ENCODE peak calls at places on chromosomes 12 and 14, in nine cellular contexts. One of them, this sample, is unnamed.

GRCh38 chr12:46702581-46703344 is 123.0 kb downstream of the SLC38A4 start:
- DNase-seq in tibial nerve: no peak
- DNase-seq in stimulated activated CD4-positive, alpha-beta T cell treated with anti-CD3 and anti-CD28 coated beads, Interleukin-15, amount 100 ng/mL, for 1 hour: no peak
- DNase-seq in stimulated activated CD8-positive, alpha-beta memory T cell treated with anti-CD3 and anti-CD28 coated beads, Interleukin-4, amount 100 ng/mL, for 24 hours: no peak
- DNase-seq in NCI-H1436: no peak
- DNase-seq in NCI-H1105: no peak
- DNase-seq in Peyer's patch: no peak
- DNase-seq in stomach: no peak
- DNase-seq in neural progenitor cell: peak; percentile 6
- DNase-seq in this sample: no peak

GRCh38 chr12:82415402-82415801 is 57.1 kb downstream of the METTL25 start:
- DNase-seq in tibial nerve: no peak
- DNase-seq in stimulated activated CD4-positive, alpha-beta T cell treated with anti-CD3 and anti-CD28 coated beads, Interleukin-15, amount 100 ng/mL, for 1 hour: no peak
- DNase-seq in stimulated activated CD8-positive, alpha-beta memory T cell treated with anti-CD3 and anti-CD28 coated beads, Interleukin-4, amount 100 ng/mL, for 24 hours: no peak
- DNase-seq in NCI-H1436: no peak
- DNase-seq in NCI-H1105: no peak
- DNase-seq in Peyer's patch: no peak
- DNase-seq in stomach: no peak
- DNase-seq in neural progenitor cell: no peak
- DNase-seq in this sample: no peak

GRCh38 chr14:63231733-63232132 is 27.5 kb downstream of the RHOJ start:
- DNase-seq in tibial nerve: no peak
- DNase-seq in stimulated activated CD4-positive, alpha-beta T cell treated with anti-CD3 and anti-CD28 coated beads, Interleukin-15, amount 100 ng/mL, for 1 hour: no peak
- DNase-seq in stimulated activated CD8-positive, alpha-beta memory T cell treated with anti-CD3 and anti-CD28 coated beads, Interleukin-4, amount 100 ng/mL, for 24 hours: no peak
- DNase-seq in NCI-H1436: no peak
- DNase-seq in NCI-H1105: no peak
- DNase-seq in Peyer's patch: no peak
- DNase-seq in stomach: no peak
- DNase-seq in neural progenitor cell: no peak
- DNase-seq in this sample: no peak

GRCh38 chr12:34399631-34400422 is 377.5 kb downstream of the ALG10 start:
- DNase-seq in tibial nerve: no peak
- DNase-seq in stimulated activated CD4-positive, alpha-beta T cell treated with anti-CD3 and anti-CD28 coated beads, Interleukin-15, amount 100 ng/mL, for 1 hour: no peak
- DNase-seq in stimulated activated CD8-positive, alpha-beta memory T cell treated with anti-CD3 and anti-CD28 coated beads, Interleukin-4, amount 100 ng/mL, for 24 hours: no peak
- DNase-seq in NCI-H1436: no peak
- DNase-seq in NCI-H1105: no peak
- DNase-seq in Peyer's patch: no peak
- DNase-seq in stomach: peak; percentile 20
- DNase-seq in neural progenitor cell: no peak
- DNase-seq in this sample: no peak

GRCh38 chr12:20356048-20356447 is 12.3 kb upstream of the PDE3A start:
- DNase-seq in tibial nerve: no peak
- DNase-seq in stimulated activated CD4-positive, alpha-beta T cell treated with anti-CD3 and anti-CD28 coated beads, Interleukin-15, amount 100 ng/mL, for 1 hour: no peak
- DNase-seq in stimulated activated CD8-positive, alpha-beta memory T cell treated with anti-CD3 and anti-CD28 coated beads, Interleukin-4, amount 100 ng/mL, for 24 hours: no peak
- DNase-seq in NCI-H1436: no peak
- DNase-seq in NCI-H1105: no peak
- DNase-seq in Peyer's patch: no peak
- DNase-seq in stomach: no peak
- DNase-seq in neural progenitor cell: no peak
- DNase-seq in this sample: no peak

GRCh38 chr12:47312794-47313426 is 233.2 kb upstream of the AMIGO2 start:
- DNase-seq in tibial nerve: no peak
- DNase-seq in stimulated activated CD4-positive, alpha-beta T cell treated with anti-CD3 and anti-CD28 coated beads, Interleukin-15, amount 100 ng/mL, for 1 hour: no peak
- DNase-seq in stimulated activated CD8-positive, alpha-beta memory T cell treated with anti-CD3 and anti-CD28 coated beads, Interleukin-4, amount 100 ng/mL, for 24 hours: no peak
- DNase-seq in NCI-H1436: no peak
- DNase-seq in NCI-H1105: no peak
- DNase-seq in Peyer's patch: peak; percentile 66
- DNase-seq in stomach: no peak
- DNase-seq in neural progenitor cell: no peak
- DNase-seq in this sample: no peak

GRCh38 chr12:121466800-121467637 is 67.1 kb downstream of the RNF34 start:
- DNase-seq in tibial nerve: peak; percentile 62
- DNase-seq in stimulated activated CD4-positive, alpha-beta T cell treated with anti-CD3 and anti-CD28 coated beads, Interleukin-15, amount 100 ng/mL, for 1 hour: peak; percentile 86
- DNase-seq in stimulated activated CD8-positive, alpha-beta memory T cell treated with anti-CD3 and anti-CD28 coated beads, Interleukin-4, amount 100 ng/mL, for 24 hours: peak; percentile 85
- DNase-seq in NCI-H1436: peak; percentile 87
- DNase-seq in NCI-H1105: peak; percentile 92
- DNase-seq in Peyer's patch: peak; percentile 88
- DNase-seq in stomach: peak; percentile 94
- DNase-seq in neural progenitor cell: peak; percentile 95
- DNase-seq in this sample: peak; percentile 91

GRCh38 chr12:5691943-5692342 is 253.1 kb downstream of the ANO2 start:
- DNase-seq in tibial nerve: peak; percentile 23
- DNase-seq in stimulated activated CD4-positive, alpha-beta T cell treated with anti-CD3 and anti-CD28 coated beads, Interleukin-15, amount 100 ng/mL, for 1 hour: no peak
- DNase-seq in stimulated activated CD8-positive, alpha-beta memory T cell treated with anti-CD3 and anti-CD28 coated beads, Interleukin-4, amount 100 ng/mL, for 24 hours: no peak
- DNase-seq in NCI-H1436: no peak
- DNase-seq in NCI-H1105: no peak
- DNase-seq in Peyer's patch: no peak
- DNase-seq in stomach: no peak
- DNase-seq in neural progenitor cell: no peak
- DNase-seq in this sample: no peak

GRCh38 chr12:59372971-59373370 is 222.9 kb upstream of the SLC16A7 start:
- DNase-seq in tibial nerve: no peak
- DNase-seq in stimulated activated CD4-positive, alpha-beta T cell treated with anti-CD3 and anti-CD28 coated beads, Interleukin-15, amount 100 ng/mL, for 1 hour: no peak
- DNase-seq in stimulated activated CD8-positive, alpha-beta memory T cell treated with anti-CD3 and anti-CD28 coated beads, Interleukin-4, amount 100 ng/mL, for 24 hours: no peak
- DNase-seq in NCI-H1436: no peak
- DNase-seq in NCI-H1105: no peak
- DNase-seq in Peyer's patch: no peak
- DNase-seq in stomach: no peak
- DNase-seq in neural progenitor cell: peak; percentile 42
- DNase-seq in this sample: no peak

GRCh38 chr12:11621797-11622423 is 27.6 kb upstream of the ETV6 start:
- DNase-seq in tibial nerve: no peak
- DNase-seq in stimulated activated CD4-positive, alpha-beta T cell treated with anti-CD3 and anti-CD28 coated beads, Interleukin-15, amount 100 ng/mL, for 1 hour: no peak
- DNase-seq in stimulated activated CD8-positive, alpha-beta memory T cell treated with anti-CD3 and anti-CD28 coated beads, Interleukin-4, amount 100 ng/mL, for 24 hours: no peak
- DNase-seq in NCI-H1436: no peak
- DNase-seq in NCI-H1105: no peak
- DNase-seq in Peyer's patch: peak; percentile 37
- DNase-seq in stomach: no peak
- DNase-seq in neural progenitor cell: no peak
- DNase-seq in this sample: peak; percentile 22